ENCODE peak calls at places on chromosomes 11 and 22, in nine cellular contexts. V is heart left ventricle; T is stimulated activated CD4-positive, alpha-beta T cell treated with anti-CD3 and anti-CD28 coated beads, Interleukin-12 subunit alpha, Interleukin-12 subunit beta, amount 100 ng/mL, for 24 hours; O is left ventricle myocardium inferior; F is NCI-H1092; D is caudate nucleus; I is HuH-7.5; A is GOT3; R is GM04504. L is an unnamed sample.

GRCh38 chr22:27388090-27388600 is 413.4 kb downstream of the MN1 start:
- DNase-seq in I (no peak), V (no peak), F (no peak), D (no peak), A (no peak), T (no peak), R (no peak), O (no peak), L (no peak)

GRCh38 chr11:35529971-35530495 is 4.6 kb upstream of the PAMR1 start:
- DNase-seq in V (no peak), T (no peak), A (peak), I (no peak), O (peak), F (no peak), D (no peak), R (peak), L (peak)

GRCh38 chr11:89491141-89491690 is at the start of gene NOX4:
- DNase-seq in O (peak), F (no peak), I (no peak), D (no peak), R (peak), A (no peak), V (peak), T (no peak), L (peak)

GRCh38 chr11:2800655-2801531 is 84.7 kb downstream of the CDKN1C start:
- DNase-seq in O (peak), F (no peak), V (peak), I (no peak), D (no peak), T (no peak), A (no peak), R (no peak), L (no peak)

GRCh38 chr22:23243006-23243573 is 62.8 kb downstream of the BCR start:
- DNase-seq in D (no peak), O (no peak), I (no peak), F (no peak), T (peak), V (no peak), R (no peak), A (no peak), L (no peak)

GRCh38 chr11:61195710-61196109 is 7.6 kb upstream of the PGA3 start:
- DNase-seq in A (no peak), I (no peak), D (no peak), T (no peak), O (no peak), R (no peak), V (no peak), F (no peak), L (peak)

GRCh38 chr11:456533-456932 is 6.5 kb downstream of the PTDSS2 start:
- DNase-seq in F (no peak), O (no peak), A (no peak), T (no peak), V (no peak), I (no peak), R (no peak), D (no peak), L (no peak)

GRCh38 chr22:17366830-17367229 is 2.4 kb upstream of the CECR2 start:
- DNase-seq in O (peak), F (no peak), T (no peak), V (peak), D (no peak), R (no peak), A (no peak), I (peak), L (peak)

GRCh38 chr11:64990222-64990918 is 6.4 kb downstream of the BATF2 start:
- DNase-seq in F (no peak), A (no peak), O (peak), T (no peak), R (no peak), I (no peak), D (no peak), V (peak), L (no peak)

GRCh38 chr11:41499429-41499828 is 40.0 kb upstream of the LRRC4C start:
- DNase-seq in I (no peak), D (no peak), R (no peak), O (no peak), A (no peak), T (no peak), F (no peak), V (no peak), L (no peak)

GRCh38 chr11:67032830-67033555 is 10.1 kb downstream of the SYT12 start:
- DNase-seq in V (no peak), F (no peak), T (no peak), D (no peak), O (no peak), A (peak), I (no peak), R (peak), L (peak)

GRCh38 chr11:86800076-86800955 is at the start of gene PRSS23:
- DNase-seq in R (no peak), A (no peak), F (peak), V (peak), O (peak), I (peak), T (no peak), D (no peak), L (peak)

GRCh38 chr11:45145421-45146071 is 893 bp upstream of the PRDM11 start:
- DNase-seq in I (peak), F (no peak), D (no peak), V (no peak), A (no peak), T (no peak), R (no peak), O (peak), L (no peak)

GRCh38 chr22:44620129-44620840 is 81.7 kb upstream of the PRR5 start:
- DNase-seq in D (peak), R (no peak), F (no peak), T (peak), A (no peak), I (no peak), V (peak), O (peak), L (no peak)

GRCh38 chr11:108614086-108614485 is 20.5 kb upstream of the EXPH5 start:
- DNase-seq in O (no peak), I (no peak), D (no peak), T (no peak), F (no peak), R (no peak), V (no peak), A (no peak), L (no peak)

GRCh38 chr11:67351275-67352005 is 1.9 kb downstream of the POLD4 start:
- DNase-seq in I (peak), R (no peak), F (peak), D (no peak), O (peak), V (no peak), T (peak), A (no peak), L (peak)

GRCh38 chr22:45223304-45224117 is 17.2 kb downstream of the KIAA0930 start:
- DNase-seq in D (no peak), I (no peak), F (no peak), O (no peak), V (no peak), T (no peak), R (no peak), A (no peak), L (no peak)

GRCh38 chr11:88421530-88421929 is 84.0 kb upstream of the CTSC start:
- DNase-seq in A (no peak), O (no peak), R (no peak), F (no peak), I (no peak), T (peak), V (peak), D (no peak), L (no peak)

GRCh38 chr11:59173080-59173963 is 1.4 kb downstream of the DTX4 start:
- DNase-seq in D (no peak), T (no peak), A (no peak), I (no peak), V (peak), R (no peak), O (no peak), F (no peak), L (no peak)

GRCh38 chr11:11660351-11660750 is 38.5 kb upstream of the GALNT18 start:
- DNase-seq in R (no peak), A (no peak), I (no peak), O (no peak), D (no peak), V (no peak), T (no peak), F (no peak), L (no peak)

GRCh38 chr11:118623291-118623655 is 15.9 kb downstream of the PHLDB1 start:
- DNase-seq in O (no peak), V (no peak), R (no peak), T (no peak), F (peak), D (no peak), A (no peak), I (no peak), L (peak)

GRCh38 chr11:44973634-44974401 is 23.1 kb upstream of the TP53I11 start:
- DNase-seq in O (no peak), D (no peak), T (no peak), F (no peak), R (no peak), A (no peak), I (no peak), V (no peak), L (no peak)

GRCh38 chr22:44597616-44598015 is 99.6 kb upstream of the RTL6 start:
- DNase-seq in V (no peak), R (peak), I (no peak), O (no peak), T (no peak), F (peak), A (no peak), D (no peak), L (no peak)

GRCh38 chr11:18754308-18754707 is 28.3 kb upstream of the IGSF22 start:
- DNase-seq in D (no peak), I (no peak), T (no peak), A (no peak), R (no peak), F (no peak), O (no peak), V (no peak), L (peak)

GRCh38 chr11:76156971-76157427 is 49.3 kb downstream of the WNT11 start:
- DNase-seq in D (no peak), O (no peak), I (peak), A (no peak), T (no peak), F (no peak), R (no peak), V (no peak), L (no peak)

GRCh38 chr22:29302402-29302680 is 4.1 kb upstream of the GAS2L1 start:
- DNase-seq in T (no peak), D (no peak), V (no peak), I (no peak), A (no peak), O (no peak), F (no peak), R (no peak), L (no peak)

GRCh38 chr11:126655807-126656128 is 300.3 kb downstream of the ST3GAL4 start:
- DNase-seq in A (no peak), R (no peak), F (no peak), I (no peak), O (no peak), V (no peak), D (no peak), T (no peak), L (no peak)

GRCh38 chr11:82631722-82632630 is 101.7 kb downstream of the FAM181B start:
- DNase-seq in D (no peak), T (no peak), F (no peak), R (no peak), I (no peak), V (no peak), A (no peak), O (no peak), L (no peak)

GRCh38 chr22:24521791-24522245 is 26.7 kb downstream of the UPB1 start:
- DNase-seq in V (no peak), D (no peak), A (no peak), R (no peak), I (peak), O (no peak), F (peak), T (peak), L (peak)